ENCODE peak calls at places on chromosome 14, in seven cellular contexts. G is neural progenitor cell, N is PC-3, Z is kidney epithelial cell, U is OCI-LY7, E is fibroblast of lung, I is left ventricle myocardium inferior. H is an unnamed sample.

GRCh38 chr14:80536456-80536855 is 325.2 kb upstream of the DIO2 start:
- DNase-seq in I (no peak), E (peak; percentile 41), U (no peak), N (peak; percentile 25), Z (no peak), G (peak; percentile 2), H (peak; percentile 48)

GRCh38 chr14:37232907-37233481 is 35.3 kb downstream of the MIPOL1 start:
- DNase-seq in Z (no peak), I (no peak), U (peak; percentile 21), E (peak; percentile 71), N (peak; percentile 89), G (peak; percentile 48), H (peak; percentile 79)

GRCh38 chr14:46250113-46250703 is 401.4 kb downstream of the RPL10L start:
- DNase-seq in Z (no peak), G (peak; percentile 21), U (peak; percentile 11), E (peak; percentile 6), N (peak; percentile 64), I (no peak), H (peak; percentile 43)

GRCh38 chr14:56449670-56450213 is 129.9 kb upstream of the TMEM260 start:
- DNase-seq in N (no peak), Z (no peak), G (no peak), I (no peak), U (no peak), E (no peak), H (no peak)

GRCh38 chr14:93023039-93023438 is 92.7 kb downstream of the ITPK1 start:
- DNase-seq in G (no peak), U (peak; percentile 38), E (no peak), N (peak; percentile 22), Z (no peak), I (no peak), H (peak; percentile 28)

GRCh38 chr14:51293149-51293925 is 53.3 kb downstream of the TMX1 start:
- DNase-seq in G (no peak), E (peak; percentile 69), N (no peak), Z (no peak), U (no peak), I (peak; percentile 61), H (peak; percentile 17)

GRCh38 chr14:22492601-22493000 is 96.4 kb downstream of the DAD1 start:
- DNase-seq in U (no peak), E (no peak), Z (no peak), G (no peak), I (no peak), N (no peak), H (no peak)

GRCh38 chr14:57526942-57527341 is 33.3 kb upstream of the CCDC198 start:
- DNase-seq in E (no peak), U (peak; percentile 19), I (no peak), N (no peak), Z (no peak), G (peak; percentile 58), H (no peak)

GRCh38 chr14:105477659-105478623 is 3.3 kb downstream of the CRIP2 start:
- DNase-seq in E (no peak), G (peak; percentile 22), Z (no peak), U (no peak), N (no peak), I (peak; percentile 22), H (no peak)

GRCh38 chr14:30185832-30186231 is 258.2 kb upstream of the PRKD1 start:
- DNase-seq in Z (no peak), E (no peak), N (no peak), I (no peak), U (no peak), G (no peak), H (no peak)

GRCh38 chr14:93316716-93317115 is 16.1 kb downstream of the BTBD7 start:
- DNase-seq in I (no peak), N (no peak), E (no peak), U (no peak), Z (no peak), G (no peak), H (no peak)

GRCh38 chr14:52269100-52269499 is 1.6 kb downstream of the PTGDR start:
- DNase-seq in N (no peak), G (no peak), I (no peak), U (no peak), Z (no peak), E (no peak), H (no peak)

GRCh38 chr14:64915797-64916196 is 1.5 kb downstream of the CHURC1 start:
- DNase-seq in U (peak; percentile 15), G (no peak), E (no peak), Z (no peak), N (no peak), I (no peak), H (no peak)

GRCh38 chr14:53093206-53093605 is 59.9 kb downstream of the DDHD1 start:
- DNase-seq in I (no peak), Z (no peak), E (peak; percentile 77), N (no peak), G (no peak), U (no peak), H (no peak)

GRCh38 chr14:104786091-104786586 is 9.4 kb downstream of the AKT1 start:
- DNase-seq in G (no peak), I (no peak), Z (no peak), E (no peak), N (no peak), U (no peak), H (no peak)

GRCh38 chr14:55441286-55441685 is 870 bp upstream of the TBPL2 start:
- DNase-seq in I (no peak), E (no peak), N (peak; percentile 61), G (no peak), Z (no peak), U (no peak), H (no peak)

GRCh38 chr14:93332032-93332852 is 594 bp downstream of the BTBD7 start:
- DNase-seq in U (peak; percentile 69), I (peak; percentile 67), Z (no peak), N (peak; percentile 46), G (peak; percentile 85), E (peak; percentile 28), H (peak; percentile 22)

GRCh38 chr14:42095155-42095554 is 488.5 kb downstream of the LRFN5 start:
- DNase-seq in G (no peak), I (no peak), Z (no peak), U (no peak), N (peak; percentile 54), E (no peak), H (no peak)

GRCh38 chr14:39469094-39469710 is 37.0 kb upstream of the FBXO33 start:
- DNase-seq in I (no peak), G (peak; percentile 28), E (peak; percentile 23), U (peak; percentile 68), N (no peak), Z (no peak), H (no peak)

GRCh38 chr14:49975799-49976198 is 82.9 kb downstream of the ARF6 start:
- DNase-seq in N (peak; percentile 40), Z (no peak), E (no peak), U (no peak), G (no peak), I (no peak), H (no peak)

GRCh38 chr14:96803958-96804357 is 6.8 kb downstream of the VRK1 start:
- DNase-seq in I (no peak), U (no peak), E (peak; percentile 51), N (no peak), Z (no peak), G (no peak), H (no peak)

GRCh38 chr14:32478027-32478426 is 148.9 kb downstream of the AKAP6 start:
- DNase-seq in G (no peak), I (no peak), N (peak; percentile 14), Z (no peak), U (no peak), E (no peak), H (peak; percentile 74)

GRCh38 chr14:50964683-50965390 is 20.6 kb upstream of the PYGL start:
- DNase-seq in N (peak; percentile 97), G (no peak), E (peak; percentile 100), I (no peak), U (no peak), Z (peak; percentile 83), H (peak; percentile 93)

DNA sequence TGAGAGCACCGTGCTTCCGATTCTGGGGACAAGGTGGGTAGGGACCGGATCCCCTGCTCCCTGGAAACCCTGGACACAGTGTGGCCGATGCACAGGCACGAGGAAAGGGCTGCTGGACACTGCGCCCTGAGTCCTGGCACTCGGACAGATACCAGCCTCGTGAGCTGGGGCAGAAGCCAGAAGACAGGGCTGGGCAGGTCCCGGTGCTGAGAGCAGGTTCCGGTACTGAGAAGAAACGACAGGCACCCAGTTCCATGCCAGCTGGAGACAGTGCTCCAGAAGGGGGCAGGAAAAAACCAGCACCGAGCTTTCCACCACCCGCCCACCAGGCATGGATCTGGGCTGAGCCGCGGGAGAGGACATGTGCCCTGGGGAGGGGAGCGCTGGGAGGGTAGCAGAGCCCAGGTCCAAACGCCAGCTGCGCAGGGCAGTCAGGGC is 6.5 kb downstream of the XRCC3 start:
- DNase-seq in G (no peak), Z (no peak), I (peak; percentile 57), N (no peak), E (no peak), U (no peak), H (no peak)
- H3K36me3 ChIP-seq in G (no peaks in the 10 kb centered on the region), Z (peaks cover 2% of the 10 kb centered on the region), I (peaks cover 5% of the 10 kb centered on the region), N (peaks cover 28% of the 10 kb centered on the region), E (peaks cover 30% of the 10 kb centered on the region), U (peaks cover 96% of the 10 kb centered on the region), H (peaks cover 16% of the 10 kb centered on the region)

DNA sequence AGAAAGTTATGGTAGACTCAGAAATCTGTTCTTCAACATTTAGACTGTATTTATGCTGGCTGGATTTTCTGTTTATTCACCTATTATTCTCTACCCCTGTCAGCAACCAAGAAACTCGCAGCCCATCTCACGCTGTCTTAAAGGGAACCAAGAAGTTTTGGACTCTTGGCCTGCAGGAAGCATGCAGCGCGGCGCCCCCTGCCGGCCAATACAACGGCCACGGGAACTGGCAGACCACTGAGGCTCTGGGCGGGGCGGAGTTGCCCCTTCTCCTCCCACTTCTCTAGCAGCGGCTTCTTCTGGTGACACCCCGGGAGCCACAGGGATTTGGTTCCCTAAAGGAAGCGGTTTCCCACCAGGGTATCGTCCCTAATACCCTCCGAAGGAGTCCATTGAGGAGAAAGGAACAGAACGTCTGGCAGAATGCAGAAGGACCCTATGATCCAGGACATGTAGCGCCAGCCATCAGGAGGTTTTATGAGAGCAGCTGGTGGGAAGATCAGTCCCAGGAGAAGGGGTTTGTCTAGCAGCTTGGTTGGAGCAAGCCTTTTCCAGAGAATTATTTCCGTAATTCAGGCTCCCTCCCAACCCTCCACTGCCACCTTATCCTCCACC is 21.0 kb upstream of the RNASE2 start:
- DNase-seq in Z (no peak), I (peak; percentile 20), U (peak; percentile 44), N (peak; percentile 9), G (peak; percentile 83), E (peak; percentile 5), H (peak; percentile 4)
- H3K36me3 ChIP-seq in Z (no peaks in the 10 kb centered on the region), I (no peaks in the 10 kb centered on the region), U (no peaks in the 10 kb centered on the region), N (no peaks in the 10 kb centered on the region), G (no peaks in the 10 kb centered on the region), E (no peaks in the 10 kb centered on the region), H (no peaks in the 10 kb centered on the region)

GRCh38 chr14:100110801-100111200 is 45.6 kb downstream of the EVL start:
- DNase-seq in U (no peak), Z (no peak), N (no peak), G (no peak), E (no peak), I (no peak), H (no peak)
- H3K36me3 ChIP-seq in U (peaks cover 66% of the 10 kb centered on the region), Z (no peaks in the 10 kb centered on the region), N (no peaks in the 10 kb centered on the region), G (no peaks in the 10 kb centered on the region), E (no peaks in the 10 kb centered on the region), I (no peaks in the 10 kb centered on the region), H (peaks cover 2% of the 10 kb centered on the region)

DNA sequence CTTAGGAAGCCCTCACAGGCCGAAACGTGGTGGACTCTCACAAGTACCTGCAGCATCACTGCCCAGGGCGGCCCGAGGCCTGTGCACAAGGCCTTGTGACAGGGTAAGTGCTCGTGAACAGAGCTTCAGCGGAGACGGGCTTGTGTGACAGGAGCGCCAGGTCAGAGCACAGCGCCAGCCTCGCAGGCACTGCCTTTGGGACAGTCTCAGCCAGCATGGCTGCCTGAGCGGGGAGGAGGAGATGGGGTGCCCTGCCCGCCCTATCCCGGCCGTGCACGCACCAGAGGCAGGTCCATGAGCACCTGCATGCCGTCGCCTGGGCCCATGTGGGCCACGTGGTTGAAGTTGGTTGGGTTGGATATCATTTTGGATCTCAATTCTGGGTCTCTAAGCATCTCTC is 16.9 kb downstream of the AMN start:
- DNase-seq in G (no peak), N (no peak), I (no peak), Z (no peak), U (no peak), E (no peak), H (no peak)
- H3K36me3 ChIP-seq in G (no peaks in the 10 kb centered on the region), N (peaks cover 22% of the 10 kb centered on the region), I (peaks cover 96% of the 10 kb centered on the region), Z (peaks cover 7% of the 10 kb centered on the region), U (no peaks in the 10 kb centered on the region), E (peaks cover 39% of the 10 kb centered on the region), H (peaks cover 30% of the 10 kb centered on the region)

H was measured in bronchial epithelial cell.